ENCODE peak calls at places on chromosomes 7 and 10, in five cellular contexts. One of them, this sample, is unnamed.

GRCh38 chr10:103800789-103801540 is 54.4 kb downstream of the SH3PXD2A start:
- DNase-seq in SK-N-SH: no peak
- DNase-seq in HCT116: no peak
- DNase-seq in H1: no peak
- DNase-seq in GM12878: peak
- DNase-seq in this sample: no peak

GRCh38 chr10:112525215-112525614 is 78.2 kb downstream of the VTI1A start:
- DNase-seq in SK-N-SH: no peak
- DNase-seq in HCT116: peak
- DNase-seq in H1: no peak
- DNase-seq in GM12878: no peak
- DNase-seq in this sample: no peak

GRCh38 chr7:104156842-104157277 is 51.0 kb downstream of the ORC5 start:
- DNase-seq in SK-N-SH: peak
- DNase-seq in HCT116: peak
- DNase-seq in H1: no peak
- DNase-seq in GM12878: no peak
- DNase-seq in this sample: no peak

GRCh38 chr10:90930971-90931841 is 10.3 kb upstream of the ANKRD1 start:
- DNase-seq in SK-N-SH: no peak
- DNase-seq in HCT116: no peak
- DNase-seq in H1: peak
- DNase-seq in GM12878: no peak
- DNase-seq in this sample: no peak

GRCh38 chr10:125886914-125887512 is 5.9 kb upstream of the DHX32 start:
- DNase-seq in SK-N-SH: no peak
- DNase-seq in HCT116: no peak
- DNase-seq in H1: no peak
- DNase-seq in GM12878: no peak
- DNase-seq in this sample: no peak

GRCh38 chr10:17910144-17910789 is 41.5 kb upstream of the SLC39A12 start:
- DNase-seq in SK-N-SH: peak
- DNase-seq in HCT116: peak
- DNase-seq in H1: no peak
- DNase-seq in GM12878: peak
- DNase-seq in this sample: peak

GRCh38 chr10:103852856-103853255 is 2.5 kb downstream of the SH3PXD2A start:
- DNase-seq in SK-N-SH: no peak
- DNase-seq in HCT116: no peak
- DNase-seq in H1: no peak
- DNase-seq in GM12878: no peak
- DNase-seq in this sample: no peak

GRCh38 chr7:79132844-79133451 is 320.5 kb downstream of the MAGI2 start:
- DNase-seq in SK-N-SH: no peak
- DNase-seq in HCT116: no peak
- DNase-seq in H1: no peak
- DNase-seq in GM12878: no peak
- DNase-seq in this sample: no peak

GRCh38 chr10:46033602-46034011 is 3.2 kb upstream of the NCOA4 start:
- DNase-seq in SK-N-SH: no peak
- DNase-seq in HCT116: no peak
- DNase-seq in H1: no peak
- DNase-seq in GM12878: no peak
- DNase-seq in this sample: peak

GRCh38 chr10:29386347-29386999 is 97.6 kb downstream of the LYZL1 start:
- DNase-seq in SK-N-SH: peak
- DNase-seq in HCT116: no peak
- DNase-seq in H1: no peak
- DNase-seq in GM12878: no peak
- DNase-seq in this sample: peak

GRCh38 chr7:94344826-94345225 is 49.9 kb upstream of the COL1A2 start:
- DNase-seq in SK-N-SH: no peak
- DNase-seq in HCT116: no peak
- DNase-seq in H1: no peak
- DNase-seq in GM12878: no peak
- DNase-seq in this sample: no peak

GRCh38 chr7:83857691-83858090 is 208.8 kb upstream of the SEMA3E start:
- DNase-seq in SK-N-SH: no peak
- DNase-seq in HCT116: no peak
- DNase-seq in H1: no peak
- DNase-seq in GM12878: no peak
- DNase-seq in this sample: no peak

GRCh38 chr7:112069879-112070321 is 136.3 kb downstream of the DOCK4 start:
- DNase-seq in SK-N-SH: no peak
- DNase-seq in HCT116: no peak
- DNase-seq in H1: no peak
- DNase-seq in GM12878: no peak
- DNase-seq in this sample: no peak

GRCh38 chr10:97508342-97508741 is 9.6 kb downstream of the UBTD1 start:
- DNase-seq in SK-N-SH: no peak
- DNase-seq in HCT116: no peak
- DNase-seq in H1: no peak
- DNase-seq in GM12878: no peak
- DNase-seq in this sample: no peak

GRCh38 chr7:81491573-81491972 is 278.3 kb downstream of the HGF start:
- DNase-seq in SK-N-SH: no peak
- DNase-seq in HCT116: no peak
- DNase-seq in H1: no peak
- DNase-seq in GM12878: no peak
- DNase-seq in this sample: no peak

GRCh38 chr7:17787257-17787656 is 153.0 kb downstream of the SNX13 start:
- DNase-seq in SK-N-SH: no peak
- DNase-seq in HCT116: no peak
- DNase-seq in H1: no peak
- DNase-seq in GM12878: no peak
- DNase-seq in this sample: peak

GRCh38 chr7:117825132-117825531 is 48.1 kb downstream of the CTTNBP2 start:
- DNase-seq in SK-N-SH: no peak
- DNase-seq in HCT116: no peak
- DNase-seq in H1: no peak
- DNase-seq in GM12878: no peak
- DNase-seq in this sample: no peak

GRCh38 chr10:18582803-18583202 is 68.6 kb downstream of the NSUN6 start:
- DNase-seq in SK-N-SH: no peak
- DNase-seq in HCT116: no peak
- DNase-seq in H1: no peak
- DNase-seq in GM12878: no peak
- DNase-seq in this sample: no peak

GRCh38 chr7:32378991-32379390 is 111.2 kb downstream of the LSM5 start:
- DNase-seq in SK-N-SH: no peak
- DNase-seq in HCT116: no peak
- DNase-seq in H1: no peak
- DNase-seq in GM12878: no peak
- DNase-seq in this sample: peak

GRCh38 chr10:860519-860918 is 71.0 kb downstream of the LARP4B start:
- DNase-seq in SK-N-SH: no peak
- DNase-seq in HCT116: no peak
- DNase-seq in H1: no peak
- DNase-seq in GM12878: no peak
- DNase-seq in this sample: no peak

GRCh38 chr10:103373544-103373943 is 5.8 kb downstream of the TAF5 start:
- DNase-seq in SK-N-SH: no peak
- DNase-seq in HCT116: no peak
- DNase-seq in H1: no peak
- DNase-seq in GM12878: no peak
- DNase-seq in this sample: no peak

GRCh38 chr7:132655071-132655761 is 78.9 kb upstream of the PLXNA4 start:
- DNase-seq in SK-N-SH: no peak
- DNase-seq in HCT116: no peak
- DNase-seq in H1: no peak
- DNase-seq in GM12878: no peak
- DNase-seq in this sample: no peak
- TF ChIP-seq JUND in SK-N-SH: no peak
- TF ChIP-seq JUND in HCT116: no peak
- TF ChIP-seq JUND in H1: no peak
- TF ChIP-seq JUND in GM12878: no peak
- TF ChIP-seq JUND in this sample: no peak

DNA sequence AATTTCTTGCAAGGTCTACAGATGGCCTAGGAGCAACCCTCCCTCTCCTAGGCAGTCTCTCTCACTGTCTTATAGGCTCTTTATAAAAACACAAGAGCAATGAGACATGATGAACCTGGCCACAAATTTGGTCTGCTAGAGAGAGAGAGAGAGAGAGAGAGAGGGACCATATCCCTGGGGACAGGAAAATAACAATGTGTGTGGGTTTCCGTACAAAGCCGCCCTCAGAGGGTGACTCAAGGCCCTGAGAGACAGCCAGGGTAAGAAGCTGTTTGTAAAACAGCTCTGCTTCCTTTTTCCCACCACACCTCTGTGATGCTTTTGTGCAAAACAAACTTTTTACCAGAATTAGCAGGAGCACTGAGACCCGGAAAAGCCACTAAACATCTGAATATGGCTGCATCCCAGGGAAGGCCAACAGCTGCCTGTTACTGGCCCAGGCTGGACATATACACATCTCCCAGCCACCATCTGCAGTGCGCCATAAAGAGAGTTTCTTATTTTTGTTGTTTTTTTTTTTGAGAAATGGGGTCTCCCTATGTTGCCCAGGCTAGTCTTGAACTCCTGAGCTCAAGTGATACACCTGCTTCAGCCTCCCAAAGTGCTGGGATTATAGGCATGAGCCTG is 18.4 kb downstream of the GIMAP5 start:
- DNase-seq in SK-N-SH: no peak
- DNase-seq in HCT116: no peak
- DNase-seq in H1: no peak
- DNase-seq in GM12878: peak
- DNase-seq in this sample: no peak
- TF ChIP-seq JUND in SK-N-SH: no peak
- TF ChIP-seq JUND in HCT116: no peak
- TF ChIP-seq JUND in H1: no peak
- TF ChIP-seq JUND in GM12878: no peak
- TF ChIP-seq JUND in this sample: no peak

GRCh38 chr7:45993621-45994020 is 72.5 kb upstream of the IGFBP3 start:
- DNase-seq in SK-N-SH: no peak
- DNase-seq in HCT116: no peak
- DNase-seq in H1: no peak
- DNase-seq in GM12878: no peak
- DNase-seq in this sample: no peak

GRCh38 chr7:45988405-45989057 is 67.5 kb upstream of the IGFBP3 start:
- DNase-seq in SK-N-SH: no peak
- DNase-seq in HCT116: no peak
- DNase-seq in H1: no peak
- DNase-seq in GM12878: no peak
- DNase-seq in this sample: no peak

GRCh38 chr7:45987521-45988290 is 66.6 kb upstream of the IGFBP3 start:
- DNase-seq in SK-N-SH: no peak
- DNase-seq in HCT116: no peak
- DNase-seq in H1: no peak
- DNase-seq in GM12878: no peak
- DNase-seq in this sample: no peak

GRCh38 chr7:45992831-45993230 is 71.8 kb upstream of the IGFBP3 start:
- DNase-seq in SK-N-SH: no peak
- DNase-seq in HCT116: no peak
- DNase-seq in H1: no peak
- DNase-seq in GM12878: no peak
- DNase-seq in this sample: no peak

GRCh38 chr7:45990276-45990675 is 69.2 kb upstream of the IGFBP3 start:
- DNase-seq in SK-N-SH: no peak
- DNase-seq in HCT116: no peak
- DNase-seq in H1: no peak
- DNase-seq in GM12878: no peak
- DNase-seq in this sample: no peak
- TF ChIP-seq JUND in SK-N-SH: no peak
- TF ChIP-seq JUND in HCT116: no peak
- TF ChIP-seq JUND in H1: no peak
- TF ChIP-seq JUND in GM12878: no peak
- TF ChIP-seq JUND in this sample: no peak

GRCh38 chr10:11043446-11044127 is 25.9 kb downstream of the CELF2 start:
- DNase-seq in SK-N-SH: no peak
- DNase-seq in HCT116: no peak
- DNase-seq in H1: no peak
- DNase-seq in GM12878: no peak
- DNase-seq in this sample: no peak
- TF ChIP-seq JUND in SK-N-SH: no peak
- TF ChIP-seq JUND in HCT116: no peak
- TF ChIP-seq JUND in H1: no peak
- TF ChIP-seq JUND in GM12878: no peak
- TF ChIP-seq JUND in this sample: no peak